ENCODE peak calls at places on chromosomes 4 and X, in eight cellular contexts. P is CD8-positive, alpha-beta T cell; F is lung; U is MM.1S; V is cardiac muscle cell; R is H1; J is GM23248; E is transverse colon. A is an unnamed sample.

GRCh38 chr4:140743194-140743931 is 12.8 kb downstream of the TBC1D9 start:
- DNase-seq in J (peak; percentile 79), U (peak; percentile 72), F (no peak), E (peak; percentile 34), P (no peak), R (no peak), V (no peak), A (peak; percentile 62)

GRCh38 chr4:101191302-101192098 is 155.8 kb downstream of the PPP3CA start:
- DNase-seq in E (peak; percentile 50), V (peak; percentile 96), F (peak; percentile 60), R (peak; percentile 50), P (no peak), J (peak; percentile 73), U (no peak), A (no peak)

GRCh38 chrX:122188751-122189150 is 995.3 kb upstream of the GRIA3 start:
- DNase-seq in V (no peak), E (no peak), J (peak; percentile 36), F (no peak), P (no peak), U (no peak), R (no peak), A (peak; percentile 39)

GRCh38 chr4:27010334-27010940 is 149.8 kb downstream of the STIM2 start:
- DNase-seq in P (peak; percentile 49), F (peak; percentile 51), J (peak; percentile 81), V (peak; percentile 79), U (peak; percentile 54), R (peak; percentile 64), E (peak; percentile 63), A (peak; percentile 32)

GRCh38 chrX:101427954-101428353 is 19.9 kb downstream of the HNRNPH2 start:
- DNase-seq in E (no peak), V (no peak), R (no peak), J (no peak), F (no peak), U (no peak), P (no peak), A (no peak)

GRCh38 chrX:150551963-150552362 is 16.5 kb upstream of the MTM1 start:
- DNase-seq in E (no peak), R (no peak), U (no peak), V (no peak), P (no peak), F (no peak), J (no peak), A (no peak)

GRCh38 chr4:168569066-168569908 is 72.4 kb downstream of the PALLD start:
- DNase-seq in R (no peak), V (peak; percentile 50), E (peak; percentile 45), J (peak; percentile 68), F (peak; percentile 57), U (no peak), P (no peak), A (peak; percentile 91)

GRCh38 chr4:21726255-21726815 is 222.2 kb downstream of the KCNIP4 start:
- DNase-seq in E (no peak), J (peak; percentile 69), F (no peak), V (peak; percentile 63), U (no peak), R (no peak), P (no peak), A (no peak)

GRCh38 chrX:41027388-41027787 is 57.9 kb upstream of the USP9X start:
- DNase-seq in J (peak; percentile 75), E (no peak), R (no peak), V (peak; percentile 38), U (no peak), F (no peak), P (no peak), A (peak; percentile 67)

GRCh38 chrX:2898861-2899512 is 30.2 kb downstream of the ARSD start:
- DNase-seq in U (no peak), E (peak; percentile 58), F (no peak), V (no peak), J (no peak), P (no peak), R (no peak), A (peak; percentile 19)

GRCh38 chrX:9845574-9845948 is 59.3 kb downstream of the SHROOM2 start:
- DNase-seq in U (no peak), F (no peak), E (no peak), P (no peak), R (no peak), J (no peak), V (peak; percentile 70), A (no peak)

GRCh38 chrX:132815643-132816042 is 142.8 kb downstream of the HS6ST2 start:
- DNase-seq in E (no peak), J (no peak), P (no peak), U (no peak), R (no peak), V (no peak), F (no peak), A (no peak)

GRCh38 chr4:10169839-10170387 is 53.3 kb upstream of the WDR1 start:
- DNase-seq in E (no peak), U (no peak), V (no peak), J (no peak), F (no peak), P (no peak), R (no peak), A (no peak)

GRCh38 chr4:4853921-4854648 is 5.4 kb upstream of the MSX1 start:
- DNase-seq in J (no peak), E (no peak), V (no peak), F (no peak), P (no peak), R (no peak), U (no peak), A (no peak)

GRCh38 chr4:80237992-80238391 is 28.5 kb upstream of the FGF5 start:
- DNase-seq in U (no peak), P (no peak), V (peak; percentile 80), R (no peak), E (no peak), J (peak; percentile 96), F (no peak), A (peak; percentile 96)

GRCh38 chr4:80232707-80233370 is 33.6 kb upstream of the FGF5 start:
- DNase-seq in J (no peak), P (no peak), E (no peak), F (no peak), R (no peak), U (no peak), V (no peak), A (no peak)

GRCh38 chr4:80233390-80233789 is 33.1 kb upstream of the FGF5 start:
- DNase-seq in J (no peak), U (no peak), P (no peak), R (no peak), F (no peak), V (no peak), E (no peak), A (no peak)

GRCh38 chr4:80239480-80239879 is 27.0 kb upstream of the FGF5 start:
- DNase-seq in R (no peak), F (no peak), E (no peak), P (no peak), J (peak; percentile 64), U (no peak), V (no peak), A (no peak)

DNA sequence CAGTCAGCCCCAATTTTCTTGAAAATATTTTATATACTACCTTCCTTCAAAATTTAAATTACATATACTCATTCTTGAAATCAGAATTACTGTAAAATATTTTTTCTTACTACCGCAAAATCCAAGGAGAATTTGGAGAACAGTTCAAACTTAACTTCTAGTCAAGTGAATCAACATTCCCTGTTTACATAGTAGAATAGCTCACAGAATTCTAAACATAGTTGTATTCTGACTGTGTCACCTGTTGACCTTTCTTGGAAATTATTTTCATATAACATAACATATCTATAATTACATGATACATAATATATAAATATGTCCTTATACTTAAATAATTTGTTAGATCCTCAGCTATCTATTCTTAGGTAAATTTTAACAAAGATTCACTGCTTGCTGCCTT is 31.0 kb upstream of the FGF5 start:
- DNase-seq in J (peak; percentile 63), V (no peak), E (no peak), U (no peak), R (no peak), F (no peak), P (no peak), A (no peak)
- H3K27me3 ChIP-seq in J (no peaks in the 10 kb centered on the region), V (peaks cover 47% of the 10 kb centered on the region), E (peaks cover 13% of the 10 kb centered on the region), U (no peaks in the 10 kb centered on the region), R (no peaks in the 10 kb centered on the region), F (no peaks in the 10 kb centered on the region), P (no peaks in the 10 kb centered on the region), A (no peaks in the 10 kb centered on the region)

DNA sequence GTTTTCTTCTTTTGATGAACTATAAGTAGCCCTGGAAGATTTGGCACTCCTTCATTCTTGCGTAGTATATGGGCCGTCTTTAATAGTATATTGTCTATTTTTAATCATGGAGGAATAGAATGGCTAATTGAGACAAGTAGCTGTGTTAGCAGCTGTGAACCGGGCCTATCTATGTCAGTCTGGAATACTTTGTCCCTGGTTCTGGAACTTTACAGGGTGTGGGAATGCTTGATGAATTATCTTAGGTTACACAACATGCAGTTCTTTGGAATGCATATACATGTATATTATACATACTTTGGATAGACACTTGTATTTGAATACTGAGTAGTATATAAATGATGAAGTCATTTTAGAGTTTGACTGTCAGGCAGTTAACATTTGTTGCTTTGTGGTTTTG is 37.3 kb downstream of the PDLIM5 start:
- DNase-seq in U (no peak), R (no peak), J (no peak), V (no peak), P (no peak), E (no peak), F (no peak), A (no peak)
- H3K27ac ChIP-seq in U (no peak overlapping the region), R (no peak overlapping the region), J (peak overlapping the region; percentile 25), V (peak overlapping the region; percentile 88), P (no peak overlapping the region), E (no peak overlapping the region), F (no peak overlapping the region), A (peak overlapping the region; percentile 85)

GRCh38 chrX:135973548-135974278 is at the start of gene MMGT1:
- DNase-seq in U (peak; percentile 73), P (peak; percentile 65), E (peak; percentile 85), V (peak; percentile 88), F (peak; percentile 83), J (peak; percentile 86), R (peak; percentile 83), A (peak; percentile 77)
- H3K27me3 ChIP-seq in U (no peaks in the 10 kb centered on the region), P (no peaks in the 10 kb centered on the region), E (no peaks in the 10 kb centered on the region), V (no peaks in the 10 kb centered on the region), F (no peaks in the 10 kb centered on the region), J (no peaks in the 10 kb centered on the region), R (no peaks in the 10 kb centered on the region), A (no peaks in the 10 kb centered on the region)

GRCh38 chr4:79290376-79290775 is 35.5 kb downstream of the NAA11 start:
- DNase-seq in V (no peak), U (no peak), R (no peak), P (no peak), E (no peak), F (no peak), J (no peak), A (no peak)

GRCh38 chr4:79288185-79288584 is 37.7 kb downstream of the NAA11 start:
- DNase-seq in J (no peak), U (no peak), F (no peak), P (no peak), R (no peak), E (no peak), V (no peak), A (no peak)

GRCh38 chr4:79281577-79282359 is 44.1 kb downstream of the NAA11 start:
- DNase-seq in U (peak; percentile 49), P (no peak), V (no peak), R (no peak), E (no peak), F (no peak), J (no peak), A (no peak)

DNA sequence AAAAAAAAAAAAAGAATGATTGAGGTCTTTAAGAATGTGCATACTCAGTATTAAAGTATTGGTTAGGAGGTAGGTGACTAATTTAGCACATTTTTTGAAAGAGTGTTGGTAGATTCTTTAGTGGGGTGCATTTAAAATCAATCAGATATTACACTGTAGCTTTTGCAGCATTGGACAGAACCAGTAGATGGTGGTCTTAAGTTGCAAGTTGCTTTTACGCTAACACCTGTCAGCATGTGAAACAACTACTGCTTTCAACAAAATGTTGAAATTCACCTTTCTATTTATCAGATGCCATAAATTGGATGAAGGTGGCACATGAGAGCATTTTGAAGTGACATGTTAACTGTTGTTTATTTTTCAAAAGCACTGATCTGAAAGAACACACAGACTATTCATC is 41.0 kb downstream of the NAA11 start:
- DNase-seq in P (no peak), J (no peak), R (no peak), E (no peak), F (no peak), U (no peak), V (peak; percentile 1), A (no peak)
- H3K27ac ChIP-seq in P (no peak overlapping the region), J (no peak overlapping the region), R (no peak overlapping the region), E (no peak overlapping the region), F (no peak overlapping the region), U (no peak overlapping the region), V (no peak overlapping the region), A (no peak overlapping the region)